ENCODE peak calls at places on chromosomes 12 and 14, in four cellular contexts. S is islet precursor cell, Q is T follicular helper cell, K is cardiac septum. F is an unnamed sample.

GRCh38 chr14:77200406-77200985 is 18.9 kb downstream of the TMEM63C start:
- DNase-seq in S (no peak), Q (no peak), K (no peak), F (no peak)

GRCh38 chr12:124829008-124829707 is 34.5 kb downstream of the SCARB1 start:
- DNase-seq in S (peak; percentile 92), Q (no peak), K (no peak), F (peak; percentile 93)

GRCh38 chr12:132153501-132154340 is 9.5 kb downstream of the NOC4L start:
- DNase-seq in S (peak; percentile 96), Q (peak; percentile 65), K (no peak), F (peak; percentile 69)

GRCh38 chr14:23209651-23210423 is 26.4 kb upstream of the SLC7A8 start:
- DNase-seq in S (no peak), Q (no peak), K (no peak), F (peak; percentile 28)

GRCh38 chr14:95381726-95382125 is 62.0 kb upstream of the CLMN start:
- DNase-seq in S (peak; percentile 1), Q (no peak), K (no peak), F (no peak)

GRCh38 chr14:73136085-73136386 is 271 bp upstream of the PSEN1 start:
- DNase-seq in S (no peak), Q (no peak), K (no peak), F (no peak)

GRCh38 chr12:8773456-8773855 is 49.0 kb upstream of the A2ML1 start:
- DNase-seq in S (no peak), Q (no peak), K (no peak), F (no peak)

GRCh38 chr14:49052516-49052915 is 533.7 kb downstream of the RPS29 start:
- DNase-seq in S (no peak), Q (no peak), K (no peak), F (no peak)

GRCh38 chr14:69752773-69753172 is 14.2 kb upstream of the SRSF5 start:
- DNase-seq in S (no peak), Q (no peak), K (no peak), F (no peak)

GRCh38 chr12:6315704-6316597 is 5.5 kb downstream of the PLEKHG6 start:
- DNase-seq in S (no peak), Q (no peak), K (no peak), F (no peak)

GRCh38 chr14:70448633-70449032 is 3.3 kb upstream of the ADAM21 start:
- DNase-seq in S (no peak), Q (no peak), K (no peak), F (no peak)

GRCh38 chr12:51391047-51391837 is at the start of gene GALNT6:
- DNase-seq in S (peak; percentile 96), Q (peak; percentile 55), K (no peak), F (peak; percentile 64)

GRCh38 chr14:96752594-96752993 is 44.6 kb upstream of the VRK1 start:
- DNase-seq in S (no peak), Q (no peak), K (no peak), F (no peak)

GRCh38 chr12:106753526-106753925 is 21.0 kb upstream of the RIC8B start:
- DNase-seq in S (no peak), Q (peak; percentile 14), K (no peak), F (no peak)

GRCh38 chr12:131425468-131425867 is 285.4 kb upstream of the SFSWAP start:
- DNase-seq in S (no peak), Q (no peak), K (peak; percentile 4), F (no peak)

GRCh38 chr12:49345840-49346658 is 639 bp upstream of the DNAJC22 start:
- DNase-seq in S (no peak), Q (no peak), K (no peak), F (no peak)

GRCh38 chr14:54512393-54512792 is 2.7 kb downstream of the CGRRF1 start:
- DNase-seq in S (no peak), Q (no peak), K (no peak), F (no peak)

F was measured in RWPE1.